ENCODE peak calls at places on chromosomes 6 and 20, in seven cellular contexts. J is left lung, Z is body of pancreas, L is GM03348, T is D721Med, G is amygdala, M is AG08395. S is an unnamed sample.

GRCh38 chr20:44690781-44691423 is 24.3 kb upstream of the CCN5 start:
- DNase-seq in J (no peak), Z (peak), L (peak), T (no peak), G (no peak), M (no peak), S (no peak)

GRCh38 chr20:52779125-52779524 is 193.0 kb upstream of the TSHZ2 start:
- DNase-seq in J (no peak), Z (no peak), L (no peak), T (no peak), G (no peak), M (no peak), S (no peak)

GRCh38 chr6:142323377-142323776 is 21.6 kb downstream of the ADGRG6 start:
- DNase-seq in J (no peak), Z (no peak), L (no peak), T (no peak), G (no peak), M (no peak), S (no peak)

GRCh38 chr6:27608916-27609883 is 136.3 kb upstream of the ZNF184 start:
- DNase-seq in J (no peak), Z (peak), L (peak), T (no peak), G (no peak), M (peak), S (peak)

GRCh38 chr20:39627765-39628164 is 665.6 kb downstream of the DHX35 start:
- DNase-seq in J (no peak), Z (no peak), L (no peak), T (no peak), G (no peak), M (no peak), S (no peak)

GRCh38 chr20:25076731-25077609 is 5.0 kb downstream of the VSX1 start:
- DNase-seq in J (no peak), Z (peak), L (peak), T (no peak), G (no peak), M (peak), S (no peak)

GRCh38 chr6:93419304-93420162 is at the start of gene EPHA7:
- DNase-seq in J (peak), Z (peak), L (peak), T (peak), G (peak), M (peak), S (peak)

GRCh38 chr20:18056174-18057105 is 1.3 kb downstream of the OVOL2 start:
- DNase-seq in J (no peak), Z (peak), L (no peak), T (no peak), G (no peak), M (no peak), S (peak)

GRCh38 chr20:40600441-40601235 is 88.4 kb downstream of the MAFB start:
- DNase-seq in J (no peak), Z (no peak), L (no peak), T (no peak), G (no peak), M (no peak), S (no peak)

GRCh38 chr20:13996265-13996664 is 949 bp downstream of the MACROD2 start:
- DNase-seq in J (no peak), Z (no peak), L (no peak), T (no peak), G (no peak), M (no peak), S (no peak)

GRCh38 chr20:17611540-17612286 is 41.8 kb downstream of the DSTN start:
- DNase-seq in J (no peak), Z (no peak), L (peak), T (no peak), G (no peak), M (no peak), S (peak)

S was measured in HAP-1.